ENCODE peak calls at places on chromosomes 3 and 15, in nine cellular contexts. One of them, this sample, is unnamed.

GRCh38 chr15:40906947-40907802 is 12.9 kb downstream of the VPS18 start:
- DNase-seq in uterus: no peak
- DNase-seq in neural crest cell: no peak
- DNase-seq in left lung: peak
- DNase-seq in tibial artery: no peak
- DNase-seq in left ventricle myocardium inferior: peak
- DNase-seq in fibroblast of mammary gland: peak
- DNase-seq in colonic mucosa: peak
- DNase-seq in nephron progenitor cell: no peak
- DNase-seq in this sample: no peak

GRCh38 chr3:51477360-51477711 is 22.5 kb downstream of the DCAF1 start:
- DNase-seq in uterus: no peak
- DNase-seq in neural crest cell: no peak
- DNase-seq in left lung: no peak
- DNase-seq in tibial artery: no peak
- DNase-seq in left ventricle myocardium inferior: no peak
- DNase-seq in fibroblast of mammary gland: no peak
- DNase-seq in colonic mucosa: no peak
- DNase-seq in nephron progenitor cell: no peak
- DNase-seq in this sample: no peak

GRCh38 chr15:81411056-81411455 is 37.0 kb upstream of the TMC3 start:
- DNase-seq in uterus: no peak
- DNase-seq in neural crest cell: no peak
- DNase-seq in left lung: no peak
- DNase-seq in tibial artery: no peak
- DNase-seq in left ventricle myocardium inferior: no peak
- DNase-seq in fibroblast of mammary gland: no peak
- DNase-seq in colonic mucosa: no peak
- DNase-seq in nephron progenitor cell: no peak
- DNase-seq in this sample: no peak

GRCh38 chr3:197428961-197429360 is 126.8 kb downstream of the BDH1 start:
- DNase-seq in uterus: no peak
- DNase-seq in neural crest cell: no peak
- DNase-seq in left lung: no peak
- DNase-seq in tibial artery: no peak
- DNase-seq in left ventricle myocardium inferior: no peak
- DNase-seq in fibroblast of mammary gland: no peak
- DNase-seq in colonic mucosa: no peak
- DNase-seq in nephron progenitor cell: peak
- DNase-seq in this sample: no peak

GRCh38 chr3:175007316-175007715 is 148.2 kb downstream of the NAALADL2 start:
- DNase-seq in uterus: no peak
- DNase-seq in neural crest cell: no peak
- DNase-seq in left lung: no peak
- DNase-seq in tibial artery: no peak
- DNase-seq in left ventricle myocardium inferior: no peak
- DNase-seq in fibroblast of mammary gland: no peak
- DNase-seq in colonic mucosa: no peak
- DNase-seq in nephron progenitor cell: no peak
- DNase-seq in this sample: no peak

GRCh38 chr3:38454884-38455638 is 1.4 kb downstream of the ACVR2B start:
- DNase-seq in uterus: peak
- DNase-seq in neural crest cell: peak
- DNase-seq in left lung: peak
- DNase-seq in tibial artery: peak
- DNase-seq in left ventricle myocardium inferior: peak
- DNase-seq in fibroblast of mammary gland: peak
- DNase-seq in colonic mucosa: peak
- DNase-seq in nephron progenitor cell: peak
- DNase-seq in this sample: peak

GRCh38 chr3:125351814-125352456 is 23.2 kb downstream of the ZNF148 start:
- DNase-seq in uterus: no peak
- DNase-seq in neural crest cell: no peak
- DNase-seq in left lung: no peak
- DNase-seq in tibial artery: no peak
- DNase-seq in left ventricle myocardium inferior: no peak
- DNase-seq in fibroblast of mammary gland: peak
- DNase-seq in colonic mucosa: no peak
- DNase-seq in nephron progenitor cell: no peak
- DNase-seq in this sample: no peak

GRCh38 chr3:177618873-177619771 is 421.8 kb upstream of the TBL1XR1 start:
- DNase-seq in uterus: no peak
- DNase-seq in neural crest cell: no peak
- DNase-seq in left lung: no peak
- DNase-seq in tibial artery: no peak
- DNase-seq in left ventricle myocardium inferior: no peak
- DNase-seq in fibroblast of mammary gland: peak
- DNase-seq in colonic mucosa: no peak
- DNase-seq in nephron progenitor cell: no peak
- DNase-seq in this sample: peak

GRCh38 chr3:43411429-43411828 is 125.1 kb downstream of the SNRK start:
- DNase-seq in uterus: no peak
- DNase-seq in neural crest cell: no peak
- DNase-seq in left lung: no peak
- DNase-seq in tibial artery: no peak
- DNase-seq in left ventricle myocardium inferior: no peak
- DNase-seq in fibroblast of mammary gland: no peak
- DNase-seq in colonic mucosa: no peak
- DNase-seq in nephron progenitor cell: no peak
- DNase-seq in this sample: no peak

GRCh38 chr3:166837535-166837934 is 542.6 kb downstream of the ZBBX start:
- DNase-seq in uterus: no peak
- DNase-seq in neural crest cell: peak
- DNase-seq in left lung: no peak
- DNase-seq in tibial artery: no peak
- DNase-seq in left ventricle myocardium inferior: no peak
- DNase-seq in fibroblast of mammary gland: peak
- DNase-seq in colonic mucosa: no peak
- DNase-seq in nephron progenitor cell: peak
- DNase-seq in this sample: no peak

GRCh38 chr15:79091204-79091867 is 756 bp upstream of the RASGRF1 start:
- DNase-seq in uterus: no peak
- DNase-seq in neural crest cell: peak
- DNase-seq in left lung: no peak
- DNase-seq in tibial artery: peak
- DNase-seq in left ventricle myocardium inferior: no peak
- DNase-seq in fibroblast of mammary gland: peak
- DNase-seq in colonic mucosa: no peak
- DNase-seq in nephron progenitor cell: peak
- DNase-seq in this sample: no peak

GRCh38 chr15:33547876-33548275 is 237.1 kb downstream of the RYR3 start:
- DNase-seq in uterus: no peak
- DNase-seq in neural crest cell: peak
- DNase-seq in left lung: no peak
- DNase-seq in tibial artery: no peak
- DNase-seq in left ventricle myocardium inferior: no peak
- DNase-seq in fibroblast of mammary gland: peak
- DNase-seq in colonic mucosa: no peak
- DNase-seq in nephron progenitor cell: peak
- DNase-seq in this sample: no peak

GRCh38 chr3:139339219-139339906 is 4.5 kb upstream of the MRPS22 start:
- DNase-seq in uterus: no peak
- DNase-seq in neural crest cell: no peak
- DNase-seq in left lung: no peak
- DNase-seq in tibial artery: no peak
- DNase-seq in left ventricle myocardium inferior: no peak
- DNase-seq in fibroblast of mammary gland: peak
- DNase-seq in colonic mucosa: no peak
- DNase-seq in nephron progenitor cell: no peak
- DNase-seq in this sample: no peak

GRCh38 chr3:130843441-130843840 is 50.4 kb upstream of the ATP2C1 start:
- DNase-seq in uterus: no peak
- DNase-seq in neural crest cell: no peak
- DNase-seq in left lung: no peak
- DNase-seq in tibial artery: no peak
- DNase-seq in left ventricle myocardium inferior: no peak
- DNase-seq in fibroblast of mammary gland: no peak
- DNase-seq in colonic mucosa: no peak
- DNase-seq in nephron progenitor cell: no peak
- DNase-seq in this sample: no peak

GRCh38 chr3:143531101-143531500 is 317.2 kb downstream of the SLC9A9 start:
- DNase-seq in uterus: no peak
- DNase-seq in neural crest cell: no peak
- DNase-seq in left lung: no peak
- DNase-seq in tibial artery: no peak
- DNase-seq in left ventricle myocardium inferior: no peak
- DNase-seq in fibroblast of mammary gland: peak
- DNase-seq in colonic mucosa: no peak
- DNase-seq in nephron progenitor cell: no peak
- DNase-seq in this sample: no peak

GRCh38 chr15:56883088-56883487 is 35.4 kb upstream of the TCF12 start:
- DNase-seq in uterus: no peak
- DNase-seq in neural crest cell: no peak
- DNase-seq in left lung: no peak
- DNase-seq in tibial artery: no peak
- DNase-seq in left ventricle myocardium inferior: no peak
- DNase-seq in fibroblast of mammary gland: no peak
- DNase-seq in colonic mucosa: no peak
- DNase-seq in nephron progenitor cell: no peak
- DNase-seq in this sample: no peak

GRCh38 chr3:178056868-178057267 is 479.4 kb upstream of the KCNMB2 start:
- DNase-seq in uterus: no peak
- DNase-seq in neural crest cell: no peak
- DNase-seq in left lung: no peak
- DNase-seq in tibial artery: no peak
- DNase-seq in left ventricle myocardium inferior: no peak
- DNase-seq in fibroblast of mammary gland: peak
- DNase-seq in colonic mucosa: no peak
- DNase-seq in nephron progenitor cell: no peak
- DNase-seq in this sample: no peak

GRCh38 chr3:196639517-196640500 is at the start of gene NRROS:
- DNase-seq in uterus: peak
- DNase-seq in neural crest cell: no peak
- DNase-seq in left lung: peak
- DNase-seq in tibial artery: peak
- DNase-seq in left ventricle myocardium inferior: peak
- DNase-seq in fibroblast of mammary gland: peak
- DNase-seq in colonic mucosa: peak
- DNase-seq in nephron progenitor cell: peak
- DNase-seq in this sample: peak

DNA sequence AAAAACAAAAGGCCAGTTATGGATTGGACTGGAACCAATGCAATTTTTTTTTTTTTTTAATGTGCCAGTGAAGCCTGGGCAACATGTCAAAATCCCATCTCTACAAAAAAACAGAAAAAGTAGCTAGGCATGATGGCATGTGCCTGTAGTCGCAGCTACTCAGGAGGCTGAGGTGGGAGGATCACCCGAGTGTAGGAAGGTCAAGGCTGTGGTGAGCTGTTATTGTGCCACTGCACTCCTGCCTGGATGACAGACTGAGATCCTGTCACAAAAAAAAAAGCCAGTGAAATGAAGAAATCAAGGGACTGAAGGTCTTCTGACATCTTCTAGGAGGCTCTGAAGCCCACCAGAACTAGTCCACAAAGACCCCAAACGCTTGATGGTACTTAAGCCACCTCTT is 101.2 kb downstream of the IQSEC1 start:
- DNase-seq in uterus: no peak
- DNase-seq in neural crest cell: no peak
- DNase-seq in left lung: no peak
- DNase-seq in tibial artery: no peak
- DNase-seq in left ventricle myocardium inferior: no peak
- DNase-seq in fibroblast of mammary gland: no peak
- DNase-seq in colonic mucosa: no peak
- DNase-seq in nephron progenitor cell: no peak
- DNase-seq in this sample: no peak
- TF ChIP-seq CTCF in uterus: no peak
- TF ChIP-seq CTCF in neural crest cell: no peak
- TF ChIP-seq CTCF in left lung: no peak
- TF ChIP-seq CTCF in tibial artery: no peak
- TF ChIP-seq CTCF in left ventricle myocardium inferior: no peak
- TF ChIP-seq CTCF in fibroblast of mammary gland: no peak
- TF ChIP-seq CTCF in colonic mucosa: no peak
- TF ChIP-seq CTCF in nephron progenitor cell: no peak
- TF ChIP-seq CTCF in this sample: no peak

DNA sequence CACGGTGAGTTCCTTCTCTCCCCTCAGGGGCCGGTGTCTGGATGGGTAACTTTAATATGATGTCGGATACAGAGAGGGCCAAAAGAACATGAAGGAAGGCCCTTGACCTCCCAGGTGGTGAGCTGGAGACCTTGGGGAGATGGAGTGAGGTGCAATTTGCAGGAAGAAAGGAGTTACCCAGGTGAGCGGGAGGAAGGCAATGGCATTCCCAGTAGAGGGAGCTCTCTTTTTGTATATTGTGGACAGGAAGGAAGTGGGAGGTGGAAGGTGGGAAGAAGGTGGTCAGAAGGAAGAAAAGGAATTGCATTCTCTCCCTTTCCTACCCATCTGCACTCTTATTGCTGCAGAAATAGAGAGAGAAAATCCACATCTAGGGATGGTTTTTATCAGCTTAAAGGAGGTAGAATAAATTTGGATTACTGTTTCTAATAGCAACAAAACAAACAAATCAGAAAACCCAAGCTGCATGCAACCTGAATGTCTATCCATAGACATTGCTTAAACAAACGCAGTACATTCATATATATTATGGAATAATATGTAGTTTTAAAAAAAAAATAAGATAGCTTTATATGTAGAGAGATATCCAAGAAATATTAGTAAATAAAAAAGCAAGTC is 169.0 kb upstream of the TSC22D2 start:
- DNase-seq in uterus: no peak
- DNase-seq in neural crest cell: no peak
- DNase-seq in left lung: no peak
- DNase-seq in tibial artery: no peak
- DNase-seq in left ventricle myocardium inferior: no peak
- DNase-seq in fibroblast of mammary gland: no peak
- DNase-seq in colonic mucosa: peak
- DNase-seq in nephron progenitor cell: no peak
- DNase-seq in this sample: peak
- TF ChIP-seq CTCF in uterus: no peak
- TF ChIP-seq CTCF in neural crest cell: peak
- TF ChIP-seq CTCF in left lung: no peak
- TF ChIP-seq CTCF in tibial artery: no peak
- TF ChIP-seq CTCF in left ventricle myocardium inferior: peak
- TF ChIP-seq CTCF in fibroblast of mammary gland: peak
- TF ChIP-seq CTCF in colonic mucosa: peak
- TF ChIP-seq CTCF in nephron progenitor cell: peak
- TF ChIP-seq CTCF in this sample: peak

DNA sequence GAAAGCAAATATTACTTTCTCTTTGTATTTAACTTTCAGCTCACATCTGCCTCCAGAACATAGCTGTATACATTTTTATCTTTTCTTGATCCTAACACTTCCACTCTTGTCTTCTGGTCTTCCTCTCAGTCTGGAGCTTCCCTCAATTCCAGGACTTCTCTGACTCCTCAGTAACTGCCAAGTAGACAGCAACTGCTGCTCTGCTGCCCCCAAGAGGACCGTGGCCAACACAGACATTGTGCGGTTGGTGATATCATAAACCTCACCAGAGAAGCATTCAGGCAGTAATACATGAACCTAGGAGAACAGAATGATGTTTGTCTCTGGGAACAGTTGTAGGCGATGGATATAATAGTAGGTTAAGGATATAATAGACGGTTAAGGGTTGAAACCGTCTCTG is 45.2 kb upstream of the FGF12 start:
- DNase-seq in uterus: no peak
- DNase-seq in neural crest cell: peak
- DNase-seq in left lung: no peak
- DNase-seq in tibial artery: no peak
- DNase-seq in left ventricle myocardium inferior: peak
- DNase-seq in fibroblast of mammary gland: peak
- DNase-seq in colonic mucosa: no peak
- DNase-seq in nephron progenitor cell: peak
- DNase-seq in this sample: peak
- TF ChIP-seq CTCF in uterus: no peak
- TF ChIP-seq CTCF in neural crest cell: peak
- TF ChIP-seq CTCF in left lung: no peak
- TF ChIP-seq CTCF in tibial artery: no peak
- TF ChIP-seq CTCF in left ventricle myocardium inferior: peak
- TF ChIP-seq CTCF in fibroblast of mammary gland: peak
- TF ChIP-seq CTCF in colonic mucosa: no peak
- TF ChIP-seq CTCF in nephron progenitor cell: peak
- TF ChIP-seq CTCF in this sample: peak

GRCh38 chr3:108493862-108494261 is 16.5 kb downstream of the MYH15 start:
- DNase-seq in uterus: no peak
- DNase-seq in neural crest cell: no peak
- DNase-seq in left lung: peak
- DNase-seq in tibial artery: no peak
- DNase-seq in left ventricle myocardium inferior: peak
- DNase-seq in fibroblast of mammary gland: no peak
- DNase-seq in colonic mucosa: peak
- DNase-seq in nephron progenitor cell: no peak
- DNase-seq in this sample: no peak
- TF ChIP-seq CTCF in uterus: no peak
- TF ChIP-seq CTCF in neural crest cell: no peak
- TF ChIP-seq CTCF in left lung: no peak
- TF ChIP-seq CTCF in tibial artery: no peak
- TF ChIP-seq CTCF in left ventricle myocardium inferior: peak
- TF ChIP-seq CTCF in fibroblast of mammary gland: peak
- TF ChIP-seq CTCF in colonic mucosa: no peak
- TF ChIP-seq CTCF in nephron progenitor cell: no peak
- TF ChIP-seq CTCF in this sample: no peak

This sample was measured in prostate gland.